ENCODE peak calls at places on chromosomes 5 and 9, in six cellular contexts. One of them, this sample, is unnamed.

GRCh38 chr5:154756203-154756870 is 1.2 kb downstream of the LARP1 start:
- DNase-seq in ovary: peak
- DNase-seq in CD4-positive, CD25-positive, alpha-beta regulatory T cell: peak
- DNase-seq in T-helper 1 cell: peak
- DNase-seq in C1 segment of cervical spinal cord: no peak
- DNase-seq in psoas muscle: peak
- DNase-seq in this sample: peak

GRCh38 chr9:121680236-121680635 is 28.8 kb downstream of the DAB2IP start:
- DNase-seq in psoas muscle: peak
- DNase-seq in C1 segment of cervical spinal cord: no peak
- DNase-seq in CD4-positive, CD25-positive, alpha-beta regulatory T cell: no peak
- DNase-seq in T-helper 1 cell: no peak
- DNase-seq in ovary: no peak
- DNase-seq in this sample: no peak

GRCh38 chr5:96476654-96477053 is 43.6 kb upstream of the PCSK1 start:
- DNase-seq in ovary: no peak
- DNase-seq in C1 segment of cervical spinal cord: no peak
- DNase-seq in T-helper 1 cell: no peak
- DNase-seq in CD4-positive, CD25-positive, alpha-beta regulatory T cell: no peak
- DNase-seq in psoas muscle: no peak
- DNase-seq in this sample: no peak

GRCh38 chr9:109098960-109099308 is 20.8 kb downstream of the TMEM245 start:
- DNase-seq in T-helper 1 cell: no peak
- DNase-seq in CD4-positive, CD25-positive, alpha-beta regulatory T cell: no peak
- DNase-seq in C1 segment of cervical spinal cord: peak
- DNase-seq in ovary: no peak
- DNase-seq in psoas muscle: no peak
- DNase-seq in this sample: no peak

GRCh38 chr5:180069589-180070247 is 1.8 kb downstream of the RNF130 start:
- DNase-seq in ovary: no peak
- DNase-seq in CD4-positive, CD25-positive, alpha-beta regulatory T cell: no peak
- DNase-seq in C1 segment of cervical spinal cord: peak
- DNase-seq in psoas muscle: no peak
- DNase-seq in T-helper 1 cell: no peak
- DNase-seq in this sample: no peak

GRCh38 chr5:93578813-93579560 is 2.0 kb downstream of the NR2F1-AS1 start:
- DNase-seq in C1 segment of cervical spinal cord: no peak
- DNase-seq in T-helper 1 cell: no peak
- DNase-seq in CD4-positive, CD25-positive, alpha-beta regulatory T cell: no peak
- DNase-seq in psoas muscle: no peak
- DNase-seq in ovary: peak
- DNase-seq in this sample: no peak

GRCh38 chr9:84669293-84670105 is at the start of gene NTRK2:
- DNase-seq in T-helper 1 cell: no peak
- DNase-seq in C1 segment of cervical spinal cord: peak
- DNase-seq in psoas muscle: peak
- DNase-seq in CD4-positive, CD25-positive, alpha-beta regulatory T cell: no peak
- DNase-seq in ovary: peak
- DNase-seq in this sample: peak

GRCh38 chr9:137716694-137717287 is 98.0 kb downstream of the EHMT1 start:
- DNase-seq in C1 segment of cervical spinal cord: no peak
- DNase-seq in psoas muscle: no peak
- DNase-seq in ovary: no peak
- DNase-seq in CD4-positive, CD25-positive, alpha-beta regulatory T cell: no peak
- DNase-seq in T-helper 1 cell: no peak
- DNase-seq in this sample: no peak

GRCh38 chr5:68652507-68652906 is 437.0 kb downstream of the PIK3R1 start:
- DNase-seq in CD4-positive, CD25-positive, alpha-beta regulatory T cell: no peak
- DNase-seq in psoas muscle: no peak
- DNase-seq in T-helper 1 cell: no peak
- DNase-seq in C1 segment of cervical spinal cord: no peak
- DNase-seq in ovary: no peak
- DNase-seq in this sample: no peak

GRCh38 chr5:53463909-53464621 is 16.4 kb upstream of the FST start:
- DNase-seq in ovary: no peak
- DNase-seq in psoas muscle: no peak
- DNase-seq in T-helper 1 cell: no peak
- DNase-seq in CD4-positive, CD25-positive, alpha-beta regulatory T cell: no peak
- DNase-seq in C1 segment of cervical spinal cord: no peak
- DNase-seq in this sample: no peak

GRCh38 chr9:118829334-118829733 is 539.9 kb downstream of the BRINP1 start:
- DNase-seq in T-helper 1 cell: no peak
- DNase-seq in CD4-positive, CD25-positive, alpha-beta regulatory T cell: no peak
- DNase-seq in ovary: no peak
- DNase-seq in C1 segment of cervical spinal cord: no peak
- DNase-seq in psoas muscle: no peak
- DNase-seq in this sample: no peak

GRCh38 chr9:135334953-135335460 is 144.6 kb upstream of the PPP1R26 start:
- DNase-seq in CD4-positive, CD25-positive, alpha-beta regulatory T cell: no peak
- DNase-seq in T-helper 1 cell: peak
- DNase-seq in psoas muscle: peak
- DNase-seq in C1 segment of cervical spinal cord: no peak
- DNase-seq in ovary: no peak
- DNase-seq in this sample: no peak

GRCh38 chr5:177301503-177302165 is 1.9 kb downstream of the RAB24 start:
- DNase-seq in C1 segment of cervical spinal cord: no peak
- DNase-seq in CD4-positive, CD25-positive, alpha-beta regulatory T cell: no peak
- DNase-seq in ovary: no peak
- DNase-seq in T-helper 1 cell: no peak
- DNase-seq in psoas muscle: peak
- DNase-seq in this sample: no peak

GRCh38 chr5:1315018-1315708 is 20.3 kb upstream of the TERT start:
- DNase-seq in C1 segment of cervical spinal cord: no peak
- DNase-seq in T-helper 1 cell: no peak
- DNase-seq in ovary: no peak
- DNase-seq in CD4-positive, CD25-positive, alpha-beta regulatory T cell: no peak
- DNase-seq in psoas muscle: peak
- DNase-seq in this sample: no peak

GRCh38 chr5:180815241-180816031 is 12.8 kb upstream of the MGAT1 start:
- DNase-seq in CD4-positive, CD25-positive, alpha-beta regulatory T cell: no peak
- DNase-seq in psoas muscle: no peak
- DNase-seq in ovary: no peak
- DNase-seq in T-helper 1 cell: no peak
- DNase-seq in C1 segment of cervical spinal cord: no peak
- DNase-seq in this sample: no peak

GRCh38 chr5:41508186-41508585 is 2.2 kb downstream of the PLCXD3 start:
- DNase-seq in psoas muscle: no peak
- DNase-seq in C1 segment of cervical spinal cord: no peak
- DNase-seq in ovary: no peak
- DNase-seq in T-helper 1 cell: no peak
- DNase-seq in CD4-positive, CD25-positive, alpha-beta regulatory T cell: no peak
- DNase-seq in this sample: no peak

GRCh38 chr5:115514220-115514619 is 30.4 kb downstream of the FEM1C start:
- DNase-seq in T-helper 1 cell: no peak
- DNase-seq in psoas muscle: no peak
- DNase-seq in CD4-positive, CD25-positive, alpha-beta regulatory T cell: no peak
- DNase-seq in ovary: no peak
- DNase-seq in C1 segment of cervical spinal cord: no peak
- DNase-seq in this sample: no peak

GRCh38 chr9:110337727-110338522 is at the start of gene TXNDC8:
- DNase-seq in ovary: no peak
- DNase-seq in CD4-positive, CD25-positive, alpha-beta regulatory T cell: no peak
- DNase-seq in psoas muscle: no peak
- DNase-seq in C1 segment of cervical spinal cord: no peak
- DNase-seq in T-helper 1 cell: no peak
- DNase-seq in this sample: no peak

GRCh38 chr5:8729437-8729836 is 816.4 kb downstream of the SEMA5A start:
- DNase-seq in C1 segment of cervical spinal cord: no peak
- DNase-seq in psoas muscle: no peak
- DNase-seq in T-helper 1 cell: no peak
- DNase-seq in ovary: no peak
- DNase-seq in CD4-positive, CD25-positive, alpha-beta regulatory T cell: no peak
- DNase-seq in this sample: no peak

GRCh38 chr5:90434116-90434714 is 24.7 kb upstream of the CETN3 start:
- DNase-seq in C1 segment of cervical spinal cord: peak
- DNase-seq in T-helper 1 cell: no peak
- DNase-seq in CD4-positive, CD25-positive, alpha-beta regulatory T cell: peak
- DNase-seq in ovary: no peak
- DNase-seq in psoas muscle: peak
- DNase-seq in this sample: peak

This sample was measured in naive thymus-derived CD4-positive, alpha-beta T cell.